ENCODE peak calls at places on chromosome 3, in six cellular contexts. O is COR-L47, D is H54, T is posterior cingulate gyrus, U is HEK293T, Q is natural killer cell. J is an unnamed sample.

GRCh38 chr3:37952564-37952963 is 38.0 kb upstream of the VILL start:
- DNase-seq in O (no peak), D (no peak), T (no peak), U (no peak), Q (no peak), J (no peak)

GRCh38 chr3:168511428-168512014 is 415.8 kb upstream of the GOLIM4 start:
- DNase-seq in O (peak; percentile 13), D (no peak), T (no peak), U (peak; percentile 18), Q (no peak), J (no peak)

GRCh38 chr3:173711619-173712018 is 314.1 kb downstream of the NLGN1 start:
- DNase-seq in O (no peak), D (no peak), T (no peak), U (no peak), Q (no peak), J (peak; percentile 8)

GRCh38 chr3:59978979-59979378 is 929.2 kb upstream of the CFAP20DC start:
- DNase-seq in O (no peak), D (no peak), T (no peak), U (no peak), Q (no peak), J (no peak)

GRCh38 chr3:97872209-97873042 is 50.6 kb downstream of the CRYBG3 start:
- DNase-seq in O (no peak), D (peak; percentile 29), T (no peak), U (no peak), Q (no peak), J (no peak)

GRCh38 chr3:192128922-192129321 is 598.4 kb downstream of the FGF12 start:
- DNase-seq in O (no peak), D (no peak), T (no peak), U (no peak), Q (no peak), J (no peak)

GRCh38 chr3:128411574-128412064 is 55.1 kb downstream of the DNAJB8 start:
- DNase-seq in O (no peak), D (no peak), T (no peak), U (no peak), Q (no peak), J (no peak)

GRCh38 chr3:157180262-157180661 is 20.3 kb upstream of the CCNL1 start:
- DNase-seq in O (no peak), D (no peak), T (no peak), U (no peak), Q (no peak), J (no peak)

GRCh38 chr3:71312461-71312860 is 271.1 kb downstream of the FOXP1 start:
- DNase-seq in O (no peak), D (no peak), T (no peak), U (no peak), Q (no peak), J (no peak)

GRCh38 chr3:11136116-11136515 is 18.2 kb upstream of the HRH1 start:
- DNase-seq in O (no peak), D (no peak), T (no peak), U (no peak), Q (no peak), J (no peak)

GRCh38 chr3:41247055-41247454 is 47.8 kb downstream of the CTNNB1 start:
- DNase-seq in O (no peak), D (no peak), T (no peak), U (no peak), Q (no peak), J (no peak)

GRCh38 chr3:187085933-187086332 is 53.4 kb downstream of the RPL39L start:
- DNase-seq in O (no peak), D (no peak), T (no peak), U (no peak), Q (no peak), J (no peak)

GRCh38 chr3:127820221-127820870 is 2.0 kb downstream of the MGLL start:
- DNase-seq in O (no peak), D (no peak), T (no peak), U (peak; percentile 39), Q (no peak), J (no peak)

GRCh38 chr3:106518516-106518915 is 649.7 kb upstream of the CBLB start:
- DNase-seq in O (no peak), D (no peak), T (no peak), U (no peak), Q (no peak), J (no peak)

GRCh38 chr3:78204977-78205376 is 1165.1 kb downstream of the ROBO2 start:
- DNase-seq in O (peak; percentile 10), D (no peak), T (no peak), U (peak; percentile 47), Q (no peak), J (no peak)

GRCh38 chr3:185151959-185152432 is 864 bp downstream of the C3orf70 start:
- DNase-seq in O (no peak), D (no peak), T (no peak), U (no peak), Q (no peak), J (no peak)

GRCh38 chr3:156180077-156180476 is 59.7 kb downstream of the KCNAB1 start:
- DNase-seq in O (no peak), D (no peak), T (no peak), U (no peak), Q (no peak), J (no peak)

GRCh38 chr3:193830791-193831191 is 237.8 kb downstream of the OPA1 start:
- DNase-seq in O (peak; percentile 88), D (no peak), T (no peak), U (no peak), Q (no peak), J (no peak)

GRCh38 chr3:26920579-26920978 is 298.0 kb downstream of the LRRC3B start:
- DNase-seq in O (no peak), D (no peak), T (no peak), U (no peak), Q (no peak), J (no peak)

GRCh38 chr3:196163687-196164493 is 47.3 kb downstream of the ZDHHC19 start:
- DNase-seq in O (no peak), D (no peak), T (peak; percentile 74), U (no peak), Q (no peak), J (no peak)

J was measured in Caco-2.